ENCODE peak calls at places on chromosomes 12 and 14, in four cellular contexts. L, A, T and Z are unnamed samples.

GRCh38 chr12:130792926-130793849 is 45.9 kb downstream of the STX2 start:
- DNase-seq in A (no peak), T (no peak), L (no peak), Z (no peak)

GRCh38 chr12:107685360-107686248 is at the start of gene PWP1:
- DNase-seq in T (peak; percentile 93), L (peak; percentile 86), A (peak; percentile 99), Z (peak; percentile 95)

GRCh38 chr12:103779410-103780092 is 61.5 kb downstream of the NT5DC3 start:
- DNase-seq in L (no peak), A (no peak), T (no peak), Z (no peak)

GRCh38 chr14:71594828-71595227 is 337.4 kb upstream of the RGS6 start:
- DNase-seq in T (peak; percentile 31), L (no peak), A (no peak), Z (no peak)

GRCh38 chr12:62586850-62587249 is 120.2 kb downstream of the MON2 start:
- DNase-seq in T (no peak), A (no peak), L (no peak), Z (no peak)

GRCh38 chr12:46664771-46665287 is 161.0 kb downstream of the SLC38A4 start:
- DNase-seq in T (peak; percentile 96), L (no peak), A (no peak), Z (no peak)

GRCh38 chr12:93183940-93184663 is 193.6 kb upstream of the NUDT4 start:
- DNase-seq in A (no peak), L (no peak), T (peak; percentile 45), Z (no peak)

GRCh38 chr12:50661300-50662120 is 102.4 kb upstream of the ATF1 start:
- DNase-seq in T (no peak), A (no peak), L (no peak), Z (no peak)

GRCh38 chr12:54486173-54486867 is 11.2 kb upstream of the NCKAP1L start:
- DNase-seq in L (no peak), A (no peak), T (no peak), Z (no peak)

GRCh38 chr12:113062502-113063395 is 6.2 kb downstream of the DTX1 start:
- DNase-seq in T (no peak), L (no peak), A (no peak), Z (no peak)

GRCh38 chr12:26080911-26081310 is 43.9 kb downstream of the BHLHE41 start:
- DNase-seq in L (no peak), A (no peak), T (no peak), Z (no peak)

GRCh38 chr14:65560340-65561027 is 148.0 kb downstream of the FUT8 start:
- DNase-seq in T (peak; percentile 36), L (no peak), A (no peak), Z (no peak)

GRCh38 chr12:15633201-15633600 is 156.0 kb downstream of the EPS8 start:
- DNase-seq in A (no peak), T (peak; percentile 71), L (no peak), Z (no peak)

GRCh38 chr14:99138999-99139865 is 132.8 kb downstream of the BCL11B start:
- DNase-seq in T (no peak), L (no peak), A (no peak), Z (no peak)

GRCh38 chr12:115129727-115130126 is 445.8 kb upstream of the TBX3 start:
- DNase-seq in L (no peak), T (no peak), A (no peak), Z (no peak)